ENCODE peak calls at places on chromosomes 4 and X, in six cellular contexts. One of them, this sample, is unnamed.

GRCh38 chr4:3375688-3376087 is 66.1 kb upstream of the HGFAC start:
- DNase-seq in activated T-cell treated with anti-CD3 and anti-CD28 coated beads for 48 hours: no peak
- DNase-seq in PC-3: peak; percentile 74
- DNase-seq in ecto neural progenitor cell: no peak
- DNase-seq in EL: peak; percentile 96
- DNase-seq in nucleus accumbens: no peak
- DNase-seq in this sample: no peak

GRCh38 chr4:165953181-165953580 is 80.1 kb downstream of the TLL1 start:
- DNase-seq in activated T-cell treated with anti-CD3 and anti-CD28 coated beads for 48 hours: no peak
- DNase-seq in PC-3: no peak
- DNase-seq in ecto neural progenitor cell: no peak
- DNase-seq in EL: no peak
- DNase-seq in nucleus accumbens: no peak
- DNase-seq in this sample: no peak

GRCh38 chr4:151744614-151745013 is 16.2 kb downstream of the GATB start:
- DNase-seq in activated T-cell treated with anti-CD3 and anti-CD28 coated beads for 48 hours: no peak
- DNase-seq in PC-3: peak; percentile 87
- DNase-seq in ecto neural progenitor cell: no peak
- DNase-seq in EL: peak; percentile 92
- DNase-seq in nucleus accumbens: no peak
- DNase-seq in this sample: no peak

GRCh38 chr4:146063143-146063542 is 112.4 kb upstream of the LSM6 start:
- DNase-seq in activated T-cell treated with anti-CD3 and anti-CD28 coated beads for 48 hours: no peak
- DNase-seq in PC-3: no peak
- DNase-seq in ecto neural progenitor cell: no peak
- DNase-seq in EL: no peak
- DNase-seq in nucleus accumbens: no peak
- DNase-seq in this sample: no peak

GRCh38 chr4:174828845-174829701 is at the start of gene GLRA3:
- DNase-seq in activated T-cell treated with anti-CD3 and anti-CD28 coated beads for 48 hours: no peak
- DNase-seq in PC-3: peak; percentile 6
- DNase-seq in ecto neural progenitor cell: peak; percentile 95
- DNase-seq in EL: peak; percentile 29
- DNase-seq in nucleus accumbens: peak; percentile 76
- DNase-seq in this sample: peak; percentile 9

GRCh38 chr4:24662065-24662464 is 77.7 kb upstream of the DHX15 start:
- DNase-seq in activated T-cell treated with anti-CD3 and anti-CD28 coated beads for 48 hours: no peak
- DNase-seq in PC-3: no peak
- DNase-seq in ecto neural progenitor cell: no peak
- DNase-seq in EL: no peak
- DNase-seq in nucleus accumbens: no peak
- DNase-seq in this sample: no peak

GRCh38 chr4:108201774-108202173 is 33.0 kb upstream of the LEF1 start:
- DNase-seq in activated T-cell treated with anti-CD3 and anti-CD28 coated beads for 48 hours: no peak
- DNase-seq in PC-3: no peak
- DNase-seq in ecto neural progenitor cell: no peak
- DNase-seq in EL: no peak
- DNase-seq in nucleus accumbens: no peak
- DNase-seq in this sample: no peak

GRCh38 chr4:153409412-153409811 is 56.7 kb upstream of the TMEM131L start:
- DNase-seq in activated T-cell treated with anti-CD3 and anti-CD28 coated beads for 48 hours: no peak
- DNase-seq in PC-3: peak; percentile 70
- DNase-seq in ecto neural progenitor cell: no peak
- DNase-seq in EL: peak; percentile 60
- DNase-seq in nucleus accumbens: no peak
- DNase-seq in this sample: no peak

GRCh38 chr4:8552581-8553205 is 27.5 kb upstream of the GPR78 start:
- DNase-seq in activated T-cell treated with anti-CD3 and anti-CD28 coated beads for 48 hours: no peak
- DNase-seq in PC-3: no peak
- DNase-seq in ecto neural progenitor cell: no peak
- DNase-seq in EL: no peak
- DNase-seq in nucleus accumbens: no peak
- DNase-seq in this sample: no peak

GRCh38 chrX:53682885-53683555 is 3.5 kb downstream of the HUWE1 start:
- DNase-seq in activated T-cell treated with anti-CD3 and anti-CD28 coated beads for 48 hours: peak; percentile 22
- DNase-seq in PC-3: peak; percentile 43
- DNase-seq in ecto neural progenitor cell: no peak
- DNase-seq in EL: peak; percentile 71
- DNase-seq in nucleus accumbens: peak; percentile 0
- DNase-seq in this sample: peak; percentile 26

GRCh38 chr4:169628579-169628978 is 8.2 kb downstream of the CLCN3 start:
- DNase-seq in activated T-cell treated with anti-CD3 and anti-CD28 coated beads for 48 hours: no peak
- DNase-seq in PC-3: no peak
- DNase-seq in ecto neural progenitor cell: no peak
- DNase-seq in EL: no peak
- DNase-seq in nucleus accumbens: no peak
- DNase-seq in this sample: no peak

GRCh38 chr4:114312349-114312748 is 286.3 kb upstream of the UGT8 start:
- DNase-seq in activated T-cell treated with anti-CD3 and anti-CD28 coated beads for 48 hours: no peak
- DNase-seq in PC-3: no peak
- DNase-seq in ecto neural progenitor cell: no peak
- DNase-seq in EL: no peak
- DNase-seq in nucleus accumbens: no peak
- DNase-seq in this sample: no peak

GRCh38 chr4:3685081-3685645 is 81.0 kb upstream of the ADRA2C start:
- DNase-seq in activated T-cell treated with anti-CD3 and anti-CD28 coated beads for 48 hours: no peak
- DNase-seq in PC-3: no peak
- DNase-seq in ecto neural progenitor cell: no peak
- DNase-seq in EL: no peak
- DNase-seq in nucleus accumbens: no peak
- DNase-seq in this sample: no peak

GRCh38 chrX:40008841-40009461 is 88.8 kb downstream of the BCOR start:
- DNase-seq in activated T-cell treated with anti-CD3 and anti-CD28 coated beads for 48 hours: peak; percentile 30
- DNase-seq in PC-3: no peak
- DNase-seq in ecto neural progenitor cell: peak; percentile 82
- DNase-seq in EL: peak; percentile 31
- DNase-seq in nucleus accumbens: no peak
- DNase-seq in this sample: peak; percentile 56

GRCh38 chr4:6225469-6225868 is 25.1 kb upstream of the JAKMIP1 start:
- DNase-seq in activated T-cell treated with anti-CD3 and anti-CD28 coated beads for 48 hours: no peak
- DNase-seq in PC-3: peak; percentile 28
- DNase-seq in ecto neural progenitor cell: peak; percentile 72
- DNase-seq in EL: peak; percentile 14
- DNase-seq in nucleus accumbens: no peak
- DNase-seq in this sample: no peak

GRCh38 chr4:102819588-102820365 is 7.6 kb downstream of the UBE2D3 start:
- DNase-seq in activated T-cell treated with anti-CD3 and anti-CD28 coated beads for 48 hours: no peak
- DNase-seq in PC-3: no peak
- DNase-seq in ecto neural progenitor cell: no peak
- DNase-seq in EL: no peak
- DNase-seq in nucleus accumbens: no peak
- DNase-seq in this sample: no peak

GRCh38 chr4:93829531-93830089 is 1.1 kb downstream of the ATOH1 start:
- DNase-seq in activated T-cell treated with anti-CD3 and anti-CD28 coated beads for 48 hours: no peak
- DNase-seq in PC-3: no peak
- DNase-seq in ecto neural progenitor cell: peak; percentile 68
- DNase-seq in EL: no peak
- DNase-seq in nucleus accumbens: no peak
- DNase-seq in this sample: no peak

GRCh38 chr4:1759818-1760223 is 33.3 kb upstream of the FGFR3 start:
- DNase-seq in activated T-cell treated with anti-CD3 and anti-CD28 coated beads for 48 hours: no peak
- DNase-seq in PC-3: no peak
- DNase-seq in ecto neural progenitor cell: no peak
- DNase-seq in EL: no peak
- DNase-seq in nucleus accumbens: no peak
- DNase-seq in this sample: no peak

This sample was measured in stimulated activated naive CD8-positive, alpha-beta T cell treated with anti-CD3 and anti-CD28 coated beads, Interleukin-15, amount 100 ng/mL, for 72 hours.